ENCODE peak calls at places on chromosomes 5 and 9, in nine cellular contexts. Q is body of pancreas, T is neural crest cell, A is foreskin keratinocyte, C is dorsolateral prefrontal cortex, U is Caco-2, F is activated B cell treated with CpG ODN at 0.5 μM for 24 hours, K is GM12865, S is right lobe of liver. V is an unnamed sample.

GRCh38 chr5:178271231-178271630 is 38.6 kb upstream of the PHYKPL start:
- DNase-seq in Q (no peak), F (no peak), T (no peak), S (no peak), K (no peak), U (no peak), A (no peak), C (no peak), V (no peak)

GRCh38 chr9:95772320-95773060 is 103.0 kb upstream of the ERCC6L2 start:
- DNase-seq in U (peak; percentile 53), Q (peak; percentile 24), K (no peak), A (no peak), F (no peak), T (peak; percentile 21), C (no peak), S (no peak), V (peak; percentile 64)

GRCh38 chr5:51302358-51302757 is 80.9 kb upstream of the ISL1 start:
- DNase-seq in U (no peak), K (no peak), Q (no peak), S (no peak), C (no peak), T (no peak), F (no peak), A (no peak), V (no peak)

GRCh38 chr9:114850871-114851270 is 45.0 kb upstream of the TNFSF15 start:
- DNase-seq in T (no peak), Q (no peak), A (no peak), F (no peak), C (no peak), U (no peak), K (no peak), S (no peak), V (no peak)

GRCh38 chr9:115416299-115416698 is 298.3 kb upstream of the TNC start:
- DNase-seq in C (no peak), S (no peak), T (no peak), Q (no peak), A (no peak), U (no peak), F (no peak), K (no peak), V (no peak)

GRCh38 chr9:36149197-36149596 is 12.7 kb downstream of the GLIPR2 start:
- DNase-seq in F (no peak), Q (no peak), S (no peak), K (no peak), U (no peak), A (no peak), T (no peak), C (no peak), V (no peak)

GRCh38 chr9:131733601-131734061 is 6.2 kb downstream of the RAPGEF1 start:
- DNase-seq in U (no peak), K (peak; percentile 60), A (peak; percentile 94), S (no peak), F (no peak), T (no peak), Q (peak; percentile 67), C (no peak), V (no peak)

GRCh38 chr9:126612329-126612812 is 1.4 kb upstream of the LMX1B start:
- DNase-seq in S (no peak), T (no peak), F (no peak), A (no peak), C (no peak), Q (no peak), K (no peak), U (no peak), V (peak; percentile 50)

GRCh38 chr9:37994639-37995347 is 74.2 kb downstream of the SHB start:
- DNase-seq in T (no peak), U (no peak), C (peak; percentile 46), Q (peak; percentile 71), F (no peak), K (peak; percentile 82), A (peak; percentile 61), S (peak; percentile 75), V (no peak)

GRCh38 chr5:140840978-140841962 is at the start of gene PCDHA8:
- DNase-seq in A (no peak), T (no peak), U (no peak), S (no peak), K (no peak), F (no peak), C (no peak), Q (no peak), V (no peak)

GRCh38 chr5:84478603-84479002 is 93.9 kb upstream of the EDIL3 start:
- DNase-seq in C (no peak), S (no peak), K (no peak), U (no peak), Q (no peak), T (no peak), A (peak; percentile 5), F (no peak), V (no peak)

GRCh38 chr5:17261075-17261474 is 43.6 kb downstream of the BASP1 start:
- DNase-seq in K (no peak), S (no peak), A (no peak), T (no peak), U (no peak), C (no peak), Q (no peak), F (no peak), V (no peak)

GRCh38 chr5:134462047-134462575 is 50.4 kb upstream of the CDKN2AIPNL start:
- DNase-seq in K (no peak), A (no peak), Q (no peak), U (peak; percentile 12), F (no peak), C (no peak), T (no peak), S (no peak), V (no peak)

GRCh38 chr5:107542831-107543231 is 127.9 kb downstream of the EFNA5 start:
- DNase-seq in K (no peak), Q (peak; percentile 78), F (no peak), T (no peak), U (no peak), A (no peak), S (peak; percentile 86), C (no peak), V (no peak)

GRCh38 chr5:120096413-120096812 is 367.7 kb upstream of the PRR16 start:
- DNase-seq in F (no peak), A (peak; percentile 23), K (peak; percentile 17), C (no peak), S (no peak), T (no peak), U (no peak), Q (no peak), V (no peak)

GRCh38 chr5:160747963-160748362 is 104.0 kb downstream of the ATP10B start:
- DNase-seq in U (no peak), C (no peak), A (no peak), K (peak; percentile 24), F (no peak), Q (no peak), S (no peak), T (no peak), V (no peak)

GRCh38 chr9:127612993-127613954 is 1.2 kb downstream of the STXBP1 start:
- DNase-seq in F (peak; percentile 24), A (no peak), K (no peak), T (peak; percentile 26), C (peak; percentile 73), Q (peak; percentile 67), S (peak; percentile 70), U (no peak), V (peak; percentile 52)

GRCh38 chr5:39314591-39314990 is 49.7 kb downstream of the C9 start:
- DNase-seq in K (no peak), C (no peak), A (no peak), U (no peak), Q (no peak), S (no peak), F (no peak), T (no peak), V (no peak)
- TF ChIP-seq CTCF in K (no peak), C (no peak), A (peak; percentile 30), U (peak; percentile 6), Q (no peak), S (no peak), F (no peak), T (no peak), V (no peak)

DNA sequence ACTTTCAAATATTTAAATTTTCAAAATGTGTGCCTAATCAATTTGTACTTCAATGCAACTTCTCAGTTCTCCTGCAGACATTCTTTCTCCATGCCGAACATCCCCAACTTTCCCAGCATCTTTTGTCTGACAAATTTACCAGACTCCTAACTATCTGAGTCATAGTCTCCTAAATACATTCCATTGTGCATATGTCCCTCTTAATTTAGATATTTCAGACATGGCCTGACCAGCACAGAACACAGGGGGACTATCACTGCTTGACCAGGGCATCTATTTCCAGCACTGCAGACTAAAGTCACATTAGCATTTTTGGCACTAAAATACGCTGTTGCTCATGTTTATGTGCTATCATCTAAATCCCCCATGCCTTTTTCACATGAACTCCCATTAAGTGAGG is 71.9 kb downstream of the ITGA1 start:
- DNase-seq in Q (no peak), K (no peak), F (no peak), T (no peak), S (no peak), A (no peak), C (no peak), U (no peak), V (no peak)
- TF ChIP-seq CTCF in Q (no peak), K (no peak), F (no peak), T (no peak), S (no peak), A (no peak), C (no peak), U (no peak), V (no peak)

DNA sequence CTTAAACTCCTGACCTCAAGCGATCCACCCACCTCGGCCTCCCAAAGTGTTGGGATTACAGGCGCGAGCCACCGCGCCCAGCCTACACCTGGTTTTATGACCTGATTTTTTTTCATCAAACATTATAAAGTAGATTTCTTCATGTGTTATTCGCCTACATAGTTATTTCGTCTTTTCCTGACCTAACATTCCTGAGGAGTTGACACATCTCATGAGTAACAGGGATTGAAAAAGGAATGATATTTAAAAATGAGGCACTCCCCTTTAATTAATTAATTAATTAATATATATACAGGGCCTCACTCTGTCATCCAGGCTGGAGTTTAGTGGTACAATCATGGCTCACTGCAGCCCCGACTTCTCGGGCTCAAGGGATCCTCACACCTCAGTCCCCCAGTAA is 20.2 kb upstream of the MTMR12 start:
- DNase-seq in F (no peak), Q (no peak), T (no peak), C (no peak), K (no peak), A (no peak), S (no peak), U (no peak), V (no peak)
- TF ChIP-seq CTCF in F (no peak), Q (no peak), T (no peak), C (no peak), K (no peak), A (no peak), S (no peak), U (no peak), V (no peak)

DNA sequence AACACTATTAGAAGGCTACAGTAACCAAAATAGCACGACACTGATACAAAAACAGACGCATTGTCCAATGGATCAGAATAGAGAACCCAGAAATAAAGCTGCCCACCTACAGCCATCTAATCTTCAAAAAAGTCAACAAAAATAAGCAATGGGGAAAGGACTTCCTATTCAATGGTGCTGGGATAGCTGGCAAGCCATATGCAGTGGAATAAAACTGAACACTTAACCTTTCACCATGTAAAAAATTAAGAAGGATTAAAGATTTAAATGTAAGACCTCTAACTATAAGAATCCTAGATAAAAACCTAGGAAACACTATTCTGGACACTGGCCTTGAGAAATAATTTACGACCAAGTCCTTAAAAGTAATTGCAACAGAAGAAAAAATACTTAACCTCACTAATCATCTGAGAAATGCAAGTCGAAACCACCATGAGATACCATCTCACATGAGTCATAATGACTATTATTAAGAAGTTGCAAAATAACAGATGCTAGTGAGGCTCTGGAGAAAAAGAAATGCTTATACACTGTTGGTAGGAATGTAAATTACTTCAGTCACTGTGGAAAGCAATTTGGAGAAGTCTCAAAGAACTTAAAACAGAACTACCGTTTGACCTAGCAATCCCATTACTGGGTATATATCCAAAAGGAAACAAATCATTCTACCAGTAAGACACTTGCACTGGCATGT is 203.3 kb upstream of the CDH9 start:
- DNase-seq in U (no peak), C (no peak), T (no peak), K (no peak), S (no peak), F (no peak), Q (no peak), A (peak; percentile 95), V (no peak)
- TF ChIP-seq CTCF in U (no peak), C (no peak), T (no peak), K (no peak), S (no peak), F (no peak), Q (no peak), A (peak; percentile 71), V (no peak)